ENCODE peak calls at places on chromosome 17, in eight cellular contexts. L is heart right ventricle; Z is CD8-positive, alpha-beta T cell; U is CD4-positive, CD25-positive, alpha-beta regulatory T cell; V is left lung; H is fibroblast of lung; Q is aorta; T is effector memory CD4-positive, alpha-beta T cell. R is an unnamed sample. For H3K4me1, the result is how much of the 10 kb centered on the place peaks cover.

GRCh38 chr17:38564869-38565268 is 40.9 kb downstream of the SRCIN1 start:
- DNase-seq in V (no peak), H (no peak), L (no peak), U (no peak), Z (no peak), T (no peak), Q (no peak), R (no peak)

GRCh38 chr17:10713336-10713735 is 15.9 kb downstream of the ADPRM start:
- DNase-seq in V (no peak), U (no peak), Q (no peak), Z (no peak), H (no peak), T (no peak), L (no peak), R (no peak)

GRCh38 chr17:38325221-38325851 is 18.4 kb downstream of the GPR179 start:
- DNase-seq in V (no peak), L (no peak), T (no peak), H (no peak), Z (no peak), Q (no peak), U (no peak), R (no peak)

GRCh38 chr17:82858376-82859126 is 18.7 kb upstream of the ZNF750 start:
- DNase-seq in T (peak), V (no peak), Z (no peak), Q (no peak), H (no peak), U (no peak), L (no peak), R (no peak)

GRCh38 chr17:5413682-5414081 is 5.8 kb downstream of the NUP88 start:
- DNase-seq in H (peak), T (no peak), L (no peak), Z (no peak), U (no peak), V (no peak), Q (no peak), R (no peak)

GRCh38 chr17:7208754-7209460 is 10.7 kb downstream of the DLG4 start:
- DNase-seq in T (no peak), U (no peak), H (no peak), Z (no peak), L (no peak), V (no peak), Q (no peak), R (no peak)

GRCh38 chr17:37802712-37803416 is 58.0 kb upstream of the HNF1B start:
- DNase-seq in L (peak), Z (no peak), T (no peak), Q (peak), U (no peak), V (peak), H (peak), R (no peak)

GRCh38 chr17:69406906-69407305 is 7.6 kb upstream of the MAP2K6 start:
- DNase-seq in Z (no peak), H (peak), L (no peak), T (no peak), U (no peak), Q (no peak), V (no peak), R (no peak)

GRCh38 chr17:21711182-21711581 is 18.9 kb downstream of the KCNJ18 start:
- DNase-seq in V (no peak), Q (no peak), T (no peak), U (no peak), L (no peak), H (no peak), Z (no peak), R (no peak)

GRCh38 chr17:74332017-74332650 is 6.1 kb downstream of the KIF19 start:
- DNase-seq in V (no peak), T (no peak), U (no peak), L (no peak), H (no peak), Z (no peak), Q (no peak), R (no peak)

GRCh38 chr17:58412910-58413630 is 4.3 kb downstream of the RNF43 start:
- DNase-seq in Q (no peak), U (no peak), H (no peak), V (no peak), Z (no peak), L (no peak), T (no peak), R (no peak)

GRCh38 chr17:19857640-19858039 is 10.1 kb downstream of the ULK2 start:
- DNase-seq in T (no peak), H (no peak), Q (no peak), Z (no peak), V (no peak), L (no peak), U (no peak), R (no peak)

GRCh38 chr17:27367121-27367981 is 73.4 kb downstream of the WSB1 start:
- DNase-seq in Q (no peak), H (no peak), U (no peak), V (no peak), T (no peak), Z (no peak), L (no peak), R (no peak)

GRCh38 chr17:74152591-74153455 is 50.7 kb upstream of the RPL38 start:
- DNase-seq in Z (no peak), Q (no peak), L (no peak), V (no peak), U (no peak), H (no peak), T (no peak), R (no peak)

GRCh38 chr17:56601613-56602012 is 8.1 kb downstream of the NOG start:
- DNase-seq in L (no peak), Q (no peak), H (no peak), U (no peak), Z (no peak), V (no peak), T (no peak), R (no peak)

GRCh38 chr17:65037157-65037556 is 19.4 kb downstream of the GNA13 start:
- DNase-seq in V (no peak), T (no peak), L (no peak), Z (no peak), Q (no peak), U (no peak), H (no peak), R (no peak)

GRCh38 chr17:59783221-59784016 is 76.0 kb downstream of the VMP1 start:
- DNase-seq in Z (no peak), V (no peak), Q (no peak), T (no peak), U (peak), H (peak), L (no peak), R (no peak)

GRCh38 chr17:17019430-17019762 is 22.9 kb upstream of the MPRIP start:
- DNase-seq in H (no peak), T (no peak), U (no peak), V (no peak), Z (no peak), L (no peak), Q (no peak), R (no peak)

GRCh38 chr17:53949473-53950090 is 126.9 kb downstream of the KIF2B start:
- DNase-seq in T (no peak), Z (no peak), Q (no peak), U (no peak), L (no peak), H (no peak), V (no peak), R (no peak)

GRCh38 chr17:1592751-1593629 is 30.4 kb upstream of the PITPNA start:
- DNase-seq in H (no peak), L (no peak), V (no peak), Z (no peak), Q (no peak), U (no peak), T (no peak), R (no peak)

GRCh38 chr17:31079731-31080130 is 15.0 kb upstream of the NF1 start:
- DNase-seq in V (no peak), Q (no peak), U (no peak), T (no peak), L (no peak), Z (no peak), H (no peak), R (no peak)

GRCh38 chr17:83145831-83146230 is 66.4 kb downstream of the METRNL start:
- DNase-seq in V (no peak), L (no peak), Z (no peak), T (no peak), U (no peak), H (no peak), Q (no peak), R (no peak)

GRCh38 chr17:72890711-72891110 is 201.8 kb downstream of the SLC39A11 start:
- DNase-seq in T (no peak), Q (no peak), Z (no peak), U (no peak), V (no peak), H (peak), L (no peak), R (no peak)

GRCh38 chr17:73261952-73262675 is 434 bp upstream of the CPSF4L start:
- DNase-seq in V (no peak), Q (no peak), T (no peak), Z (no peak), L (no peak), H (peak), U (no peak), R (no peak)

GRCh38 chr17:48555616-48556533 is 11.0 kb upstream of the HOXB2 start:
- DNase-seq in V (no peak), Z (no peak), H (peak), T (no peak), L (no peak), U (no peak), Q (no peak), R (no peak)

GRCh38 chr17:17993852-17994251 is 21.2 kb downstream of the DRC3 start:
- DNase-seq in L (no peak), Z (no peak), T (no peak), Q (no peak), U (no peak), V (no peak), H (no peak), R (no peak)

GRCh38 chr17:68378202-68379149 is 78.8 kb downstream of the WIPI1 start:
- DNase-seq in T (no peak), U (no peak), V (peak), L (peak), Q (peak), Z (no peak), H (peak), R (no peak)

GRCh38 chr17:38559025-38559879 is 46.5 kb downstream of the SRCIN1 start:
- DNase-seq in T (peak), L (peak), Z (peak), U (peak), V (peak), Q (peak), H (peak), R (peak)

GRCh38 chr17:62614142-62614541 is 13.3 kb upstream of the MRC2 start:
- DNase-seq in V (no peak), U (no peak), H (peak), T (no peak), Z (no peak), L (no peak), Q (no peak), R (no peak)

GRCh38 chr17:78896091-78896833 is 6.7 kb downstream of the CEP295NL start:
- DNase-seq in T (no peak), Z (no peak), H (no peak), Q (no peak), V (no peak), L (no peak), U (no peak), R (no peak)

GRCh38 chr17:7589891-7590611 is at the start of gene SOX15:
- DNase-seq in U (no peak), L (no peak), V (no peak), H (peak), Z (no peak), Q (no peak), T (no peak), R (no peak)

GRCh38 chr17:13421581-13421980 is 180.1 kb downstream of the HS3ST3A1 start:
- DNase-seq in U (no peak), T (no peak), Z (no peak), Q (no peak), V (no peak), H (no peak), L (no peak), R (no peak)

GRCh38 chr17:44968225-44969143 is at the start of gene C1QL1:
- DNase-seq in Q (peak), V (peak), U (peak), T (peak), L (peak), Z (peak), H (peak), R (peak)

DNA sequence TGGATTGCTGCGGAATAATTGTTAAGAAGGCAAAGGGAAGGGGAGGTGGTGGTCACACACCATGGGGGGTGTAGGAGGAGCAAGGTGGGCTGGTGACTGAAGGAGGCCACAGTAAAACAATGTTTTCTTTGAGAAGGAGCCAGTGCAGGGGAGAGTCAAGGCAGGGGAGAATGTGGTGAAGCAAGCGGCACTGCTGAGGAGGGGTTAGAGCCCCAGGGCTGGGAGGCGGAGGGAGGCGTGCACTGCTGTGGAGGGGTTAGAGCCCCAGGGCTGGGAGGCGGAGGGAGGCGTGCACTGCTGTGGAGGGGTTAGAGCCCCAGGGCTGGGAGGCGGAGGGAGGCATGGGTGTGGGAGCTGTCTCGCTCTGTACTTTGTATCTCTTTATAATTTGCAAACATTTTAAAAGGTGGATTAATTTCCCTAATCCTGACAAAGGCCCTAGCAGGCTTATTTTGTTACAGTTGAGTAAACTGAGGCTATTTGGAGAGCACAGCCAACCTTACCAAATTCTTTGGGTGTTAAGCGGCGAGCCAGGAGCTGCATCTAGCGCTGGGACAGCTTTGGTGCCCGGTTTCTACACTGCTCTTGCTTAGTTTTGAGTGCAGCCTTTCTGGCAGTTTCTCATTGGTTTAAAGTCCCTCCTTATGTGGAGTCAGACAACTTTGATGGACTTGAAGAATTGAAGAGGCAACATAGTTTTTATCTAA is 20.9 kb downstream of the RPTOR start:
- DNase-seq in T (no peak), Q (no peak), U (no peak), L (no peak), V (no peak), H (no peak), Z (no peak), R (no peak)
- H3K4me3 ChIP-seq in T (no peak), Q (no peak), U (no peak), L (no peak), V (no peak), H (no peak), Z (no peak), R (no peak)

GRCh38 chr17:181213-182163 is at the start of gene DOC2B:
- DNase-seq in H (peak), V (peak), Z (no peak), Q (no peak), U (no peak), T (no peak), L (peak), R (no peak)

GRCh38 chr17:185445-186138 is 4.1 kb upstream of the DOC2B start:
- DNase-seq in H (no peak), Z (no peak), Q (peak), U (no peak), T (no peak), V (no peak), L (no peak), R (no peak)

GRCh38 chr17:180380-181212 is 854 bp downstream of the DOC2B start:
- DNase-seq in U (no peak), T (no peak), L (no peak), H (no peak), V (no peak), Z (no peak), Q (no peak), R (no peak)

GRCh38 chr17:182164-182751 is 808 bp upstream of the DOC2B start:
- DNase-seq in L (no peak), Z (no peak), H (no peak), T (no peak), V (peak), U (no peak), Q (no peak), R (no peak)

GRCh38 chr17:183021-183420 is 1.6 kb upstream of the DOC2B start:
- DNase-seq in H (no peak), Q (no peak), Z (no peak), T (no peak), U (no peak), V (no peak), L (no peak), R (no peak)
- H3K4me1 ChIP-seq in H (under half), Q (under half), Z (under half), T (under half), U (under half), V (under half), L (under half), R (under half)

DNA sequence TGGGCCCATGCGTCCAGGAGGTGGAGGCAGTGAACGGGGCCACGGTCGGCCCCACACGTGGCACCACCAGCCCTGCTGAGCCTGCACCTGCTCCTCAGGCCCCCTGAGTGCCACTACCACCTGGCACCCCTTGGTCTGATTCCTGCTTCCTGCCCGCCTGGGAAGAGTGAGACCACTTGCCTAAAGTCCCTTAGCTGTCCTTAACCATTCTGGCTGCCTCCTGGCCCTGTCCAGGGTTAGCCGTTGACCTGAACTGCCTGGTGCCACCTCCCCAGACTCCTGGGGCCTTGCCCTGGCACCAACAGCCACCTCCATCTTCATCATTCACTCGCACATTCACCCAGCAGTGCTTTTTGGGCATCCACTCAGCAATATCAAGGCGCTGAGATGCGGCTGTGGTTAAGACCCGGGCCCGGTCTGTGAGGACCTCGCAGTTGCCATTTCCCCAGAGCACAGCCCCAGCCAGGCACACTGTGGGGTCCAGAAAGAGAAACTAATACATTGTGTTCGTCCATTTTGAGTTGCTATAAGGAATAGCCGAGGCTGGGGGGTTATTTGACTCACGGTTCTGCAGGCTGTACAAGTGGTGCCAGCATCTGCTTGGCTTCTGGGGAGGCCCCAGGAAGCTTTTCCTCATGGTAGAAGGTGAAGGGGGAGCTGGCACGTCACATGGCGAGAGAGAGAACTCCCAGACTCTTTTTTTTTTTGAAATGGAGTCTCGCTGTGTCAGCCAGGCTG is 318.4 kb downstream of the SEC14L1 start:
- DNase-seq in T (no peak), V (no peak), H (no peak), Z (no peak), L (no peak), Q (no peak), U (no peak), R (no peak)
- H3K4me3 ChIP-seq in T (peak), V (no peak), H (no peak), Z (peak), L (peak), Q (no peak), U (peak), R (peak)

DNA sequence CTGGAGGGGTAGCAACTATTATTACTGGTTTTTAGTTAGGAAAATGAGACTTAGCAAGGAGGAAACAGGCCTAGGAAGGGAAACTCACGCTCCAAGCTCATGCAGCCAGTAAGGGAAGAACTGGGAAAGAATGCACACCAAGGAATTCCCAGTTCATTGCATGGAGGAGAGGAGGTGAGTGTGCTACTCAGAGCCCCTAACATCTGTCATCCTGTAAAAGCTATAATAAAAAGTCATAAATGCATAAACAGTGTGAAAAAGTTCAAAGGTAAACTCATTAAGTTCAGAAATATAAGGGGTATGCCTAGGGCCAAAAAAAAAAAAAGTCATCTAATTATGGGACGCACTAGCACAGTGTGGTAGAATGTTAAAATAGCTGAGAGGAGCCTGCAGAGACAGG is 25.9 kb downstream of the TMEM98 start:
- DNase-seq in Q (no peak), Z (no peak), T (no peak), V (no peak), U (no peak), H (no peak), L (no peak), R (no peak)
- H3K4me1 ChIP-seq in Q (under half), Z (under half), T (under half), V (under half), U (under half), H (under half), L (under half), R (under half)

GRCh38 chr17:75486151-75486550 is 29.2 kb downstream of the CASKIN2 start:
- DNase-seq in U (no peak), H (no peak), Z (no peak), V (no peak), L (no peak), T (no peak), Q (no peak), R (no peak)

GRCh38 chr17:75486951-75487350 is 28.4 kb downstream of the CASKIN2 start:
- DNase-seq in U (no peak), Z (no peak), L (no peak), H (no peak), V (no peak), Q (no peak), T (no peak), R (no peak)

GRCh38 chr17:75485688-75486087 is 29.3 kb downstream of the TMEM94 start:
- DNase-seq in U (no peak), Z (no peak), H (no peak), T (no peak), L (no peak), Q (peak), V (no peak), R (no peak)

GRCh38 chr17:75488693-75489510 is 26.4 kb downstream of the CASKIN2 start:
- DNase-seq in Z (no peak), T (no peak), L (no peak), U (no peak), V (no peak), Q (peak), H (no peak), R (no peak)

DNA sequence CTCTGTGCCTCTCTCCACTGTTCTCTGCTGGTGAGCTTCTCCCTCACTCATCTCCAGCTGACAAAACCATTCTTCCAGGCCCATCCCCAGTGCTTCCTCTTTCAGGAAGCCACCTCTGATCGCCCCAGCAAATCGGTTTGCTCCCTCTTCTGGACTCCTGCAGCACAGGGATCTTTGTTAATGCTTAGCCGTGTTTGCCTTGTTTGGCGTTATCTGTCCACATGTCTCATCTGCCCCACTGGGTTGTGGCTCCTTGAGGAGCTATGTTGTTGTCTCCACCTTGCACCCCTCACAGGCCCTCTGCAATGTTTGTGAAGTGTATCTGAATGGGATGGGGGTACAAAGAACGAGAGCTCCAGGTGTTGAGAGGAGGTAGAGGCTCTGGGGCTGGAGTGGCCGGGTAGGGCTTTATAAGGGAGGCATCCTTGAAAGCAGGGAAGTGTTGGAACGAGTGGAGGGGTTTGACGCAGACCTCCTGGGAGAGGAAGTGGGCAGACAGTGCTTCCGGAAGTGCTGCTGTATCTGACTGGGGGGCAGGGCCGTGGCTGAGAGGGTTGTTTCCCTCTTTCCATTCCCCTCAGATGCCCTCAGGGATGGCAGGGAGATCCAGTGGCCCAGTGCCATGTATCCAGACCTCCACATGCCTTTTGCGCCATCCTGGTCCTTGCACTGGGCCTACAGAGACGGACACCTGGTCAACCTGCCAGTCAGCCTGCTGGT is 27.8 kb downstream of the CASKIN2 start:
- DNase-seq in H (no peak), T (peak), Z (peak), L (no peak), U (peak), Q (peak), V (no peak), R (peak)
- H3K4me3 ChIP-seq in H (no peak), T (peak), Z (peak), L (peak), U (peak), Q (no peak), V (no peak), R (peak)

R was measured in CD4-positive, alpha-beta memory T cell.